ENCODE peak calls at places on chromosomes 2 and 18, in four cellular contexts. I is SK-N-SH, K is GM12878, H is H1. Q is an unnamed sample.

GRCh38 chr2:75221872-75222271 is 22.6 kb upstream of the TACR1 start:
- DNase-seq in K (no peak), I (no peak), H (no peak), Q (no peak)

GRCh38 chr2:35168351-35168750 is 1187.2 kb upstream of the CRIM1 start:
- DNase-seq in I (no peak), H (no peak), K (no peak), Q (no peak)

GRCh38 chr2:127143851-127144782 is 37.2 kb upstream of the BIN1 start:
- DNase-seq in K (no peak), H (no peak), I (no peak), Q (no peak)

GRCh38 chr2:130372833-130373807 is 17.3 kb downstream of the PTPN18 start:
- DNase-seq in I (no peak), K (no peak), H (no peak), Q (no peak)

GRCh38 chr2:200869014-200869413 is 4.6 kb upstream of the CLK1 start:
- DNase-seq in H (no peak), I (no peak), K (no peak), Q (no peak)

GRCh38 chr18:77088977-77089795 is 43.4 kb downstream of the MBP start:
- DNase-seq in K (no peak), H (peak; percentile 86), I (no peak), Q (no peak)

GRCh38 chr18:43934322-43935050 is 657.2 kb upstream of the SYT4 start:
- DNase-seq in H (no peak), K (no peak), I (no peak), Q (no peak)

GRCh38 chr2:25483584-25484266 is 142.0 kb upstream of the DNMT3A start:
- DNase-seq in K (no peak), H (no peak), I (no peak), Q (no peak)

GRCh38 chr2:118738524-118739308 is 108.7 kb downstream of the EN1 start:
- DNase-seq in H (no peak), K (no peak), I (no peak), Q (peak; percentile 6)

GRCh38 chr2:103401621-103402020 is 639.8 kb downstream of the TMEM182 start:
- DNase-seq in H (peak; percentile 78), K (no peak), I (peak; percentile 6), Q (peak; percentile 69)

DNA sequence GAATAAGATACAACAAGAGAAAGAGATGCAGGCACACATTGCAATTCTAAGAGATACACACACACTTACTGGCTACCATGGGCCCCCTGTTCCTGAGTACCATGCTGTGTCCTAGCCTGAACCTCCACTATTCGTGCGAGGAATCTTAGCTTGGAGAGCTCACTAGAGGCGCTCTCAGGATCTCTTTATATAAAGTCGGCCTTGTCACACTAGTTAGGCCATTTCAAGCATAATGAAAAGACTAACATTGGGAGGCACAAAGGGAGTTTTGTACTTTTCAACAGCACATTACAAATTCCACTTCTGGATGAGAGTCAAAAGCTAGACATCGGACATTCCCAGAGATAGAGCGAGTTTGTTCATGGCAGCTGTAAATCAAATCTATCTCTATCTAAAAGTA is 365.2 kb downstream of the DSEL start:
- DNase-seq in I (no peak), K (no peak), H (no peak), Q (no peak)
- TF ChIP-seq TCF12 in I (no peak), K (no peak), H (no peak), Q (no peak)

GRCh38 chr2:159750873-159751272 is 38.6 kb downstream of the MARCHF7 start:
- DNase-seq in I (no peak), K (no peak), H (no peak), Q (no peak)

GRCh38 chr2:159755788-159756187 is 42.2 kb downstream of the CD302 start:
- DNase-seq in K (no peak), I (no peak), H (peak; percentile 25), Q (peak; percentile 51)

GRCh38 chr2:159758239-159758638 is 39.8 kb downstream of the CD302 start:
- DNase-seq in I (no peak), H (no peak), K (no peak), Q (no peak)

GRCh38 chr2:159755014-159755413 is 42.7 kb downstream of the MARCHF7 start:
- DNase-seq in I (no peak), K (no peak), H (no peak), Q (no peak)

DNA sequence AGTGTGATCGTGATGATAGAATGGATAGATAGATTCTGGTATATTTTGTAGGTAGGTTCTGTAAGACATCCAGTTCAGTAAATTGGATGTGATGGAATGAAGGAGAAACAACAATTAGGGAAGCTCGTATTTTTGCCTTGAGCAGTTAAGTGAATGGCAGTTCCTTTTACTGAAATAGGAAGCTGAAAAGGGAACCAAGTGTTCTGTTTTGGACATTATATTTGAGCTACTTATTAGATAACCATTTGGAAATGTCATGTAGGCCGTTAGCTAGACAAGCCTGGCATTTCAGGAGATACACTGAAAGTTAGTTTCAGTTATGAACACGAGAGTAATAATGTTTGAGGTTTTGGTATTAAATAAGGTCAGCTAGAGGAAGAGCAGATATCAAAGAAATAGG is 41.5 kb downstream of the MARCHF7 start:
- DNase-seq in K (no peak), I (no peak), H (no peak), Q (no peak)
- TF ChIP-seq TCF12 in K (no peak), I (no peak), H (no peak), Q (no peak)

GRCh38 chr2:180763249-180763989 is 217.0 kb upstream of the UBE2E3 start:
- DNase-seq in K (no peak), I (no peak), H (no peak), Q (peak; percentile 91)

GRCh38 chr2:180759631-180760030 is 220.8 kb upstream of the UBE2E3 start:
- DNase-seq in I (no peak), K (no peak), H (no peak), Q (no peak)

DNA sequence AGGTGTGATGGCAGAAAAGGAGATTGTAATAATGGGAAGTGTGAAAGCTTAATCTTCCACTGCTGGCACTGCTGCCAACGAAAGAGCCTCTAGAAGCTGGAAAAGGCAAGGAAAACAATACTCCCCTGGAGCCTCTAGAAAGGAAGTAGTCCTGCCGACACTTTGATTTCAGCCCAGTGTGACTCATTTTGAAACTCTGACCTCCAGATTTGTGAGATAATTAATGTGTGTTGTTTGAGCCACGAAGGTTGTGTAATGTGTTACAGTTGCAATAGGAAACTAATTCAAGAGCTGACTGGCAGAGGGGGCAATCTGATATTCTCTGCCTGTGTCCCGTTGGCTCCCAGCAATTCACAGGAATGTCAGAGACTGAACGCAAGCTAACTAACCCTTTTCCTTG is 219.2 kb upstream of the UBE2E3 start:
- DNase-seq in K (no peak), I (no peak), H (no peak), Q (peak; percentile 89)
- TF ChIP-seq TCF12 in K (no peak), I (no peak), H (no peak), Q (no peak)

DNA sequence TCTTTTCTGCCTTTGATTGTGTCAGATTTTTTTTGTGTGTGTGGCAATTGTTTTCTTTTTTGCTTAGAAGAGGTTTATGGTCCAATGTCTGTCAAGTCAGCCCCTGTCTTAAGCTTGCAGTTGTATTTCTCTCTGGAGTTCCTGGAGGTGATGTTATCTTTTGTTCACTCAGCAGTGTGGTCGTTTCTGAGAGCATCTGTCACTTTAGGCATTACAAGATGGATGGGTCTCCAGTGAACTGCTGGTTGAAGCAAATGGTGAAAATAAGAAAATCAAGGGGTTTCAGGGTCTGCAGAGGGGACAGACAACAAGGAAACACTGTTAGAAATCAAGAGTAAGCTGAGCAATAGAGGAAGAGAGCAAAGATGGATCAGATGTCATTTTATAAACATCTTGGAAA is 121.4 kb downstream of the GREB1L start:
- DNase-seq in I (no peak), K (no peak), H (no peak), Q (no peak)
- TF ChIP-seq TCF12 in I (no peak), K (no peak), H (no peak), Q (no peak)

GRCh38 chr18:29271496-29271895 is 1094.6 kb upstream of the CDH2 start:
- DNase-seq in H (no peak), I (no peak), K (no peak), Q (no peak)
- TF ChIP-seq TCF12 in H (no peak), I (no peak), K (no peak), Q (no peak)

GRCh38 chr2:67215214-67215613 is 181.9 kb upstream of the ETAA1 start:
- DNase-seq in K (no peak), H (peak; percentile 41), I (peak; percentile 69), Q (peak; percentile 35)

GRCh38 chr2:67216103-67216502 is 181.0 kb upstream of the ETAA1 start:
- DNase-seq in I (no peak), K (no peak), H (no peak), Q (no peak)

GRCh38 chr2:67217398-67217797 is 179.7 kb upstream of the ETAA1 start:
- DNase-seq in I (no peak), H (no peak), K (no peak), Q (no peak)

GRCh38 chr2:67215636-67216035 is 181.5 kb upstream of the ETAA1 start:
- DNase-seq in H (no peak), K (no peak), I (no peak), Q (no peak)

GRCh38 chr2:67216881-67217280 is 180.3 kb upstream of the ETAA1 start:
- DNase-seq in I (no peak), H (no peak), K (no peak), Q (no peak)
- TF ChIP-seq TCF12 in I (no peak), H (no peak), K (no peak), Q (no peak)